ENCODE peak calls at places on chromosomes 2 and 18, in eight cellular contexts. V is GM12865, Y is lung, P is GM06990, W is GM13976, M is endodermal cell, S is fibroblast of lung, T is BJ. K is an unnamed sample.

GRCh38 chr2:179107737-179108136 is 57.8 kb upstream of the CCDC141 start:
- DNase-seq in T (no peak), V (peak), W (no peak), Y (no peak), M (no peak), S (peak), P (no peak), K (no peak)

GRCh38 chr2:85784474-85784986 is 30.7 kb downstream of the ATOH8 start:
- DNase-seq in W (no peak), Y (no peak), T (no peak), S (no peak), V (no peak), M (no peak), P (no peak), K (no peak)

GRCh38 chr2:97730245-97730644 is 16.9 kb downstream of the ZAP70 start:
- DNase-seq in T (no peak), S (peak), V (no peak), M (no peak), W (no peak), Y (no peak), P (no peak), K (no peak)

GRCh38 chr18:12246849-12247808 is 7.0 kb upstream of the CIDEA start:
- DNase-seq in M (peak), Y (no peak), S (peak), W (no peak), P (no peak), V (peak), T (no peak), K (no peak)

GRCh38 chr2:72182547-72183460 is 35.1 kb upstream of the CYP26B1 start:
- DNase-seq in T (no peak), W (no peak), M (no peak), P (no peak), S (no peak), Y (no peak), V (no peak), K (no peak)

GRCh38 chr2:57981369-57981768 is 65.2 kb upstream of the VRK2 start:
- DNase-seq in P (no peak), S (peak), Y (no peak), T (peak), V (no peak), W (no peak), M (no peak), K (no peak)

GRCh38 chr2:189426886-189427285 is 14.4 kb upstream of the WDR75 start:
- DNase-seq in T (no peak), Y (no peak), P (no peak), W (no peak), S (no peak), M (no peak), V (no peak), K (no peak)

GRCh38 chr2:40470817-40471809 is 19.2 kb upstream of the SLC8A1 start:
- DNase-seq in S (no peak), Y (no peak), M (no peak), T (no peak), P (no peak), V (no peak), W (no peak), K (no peak)

GRCh38 chr2:86300496-86300895 is 36.9 kb downstream of the REEP1 start:
- DNase-seq in Y (no peak), P (no peak), M (no peak), W (no peak), T (no peak), V (no peak), S (no peak), K (no peak)

GRCh38 chr2:215504547-215504946 is 68.7 kb upstream of the FN1 start:
- DNase-seq in V (no peak), T (no peak), S (no peak), M (no peak), P (no peak), Y (no peak), W (no peak), K (no peak)

GRCh38 chr18:58005885-58006523 is 38.0 kb upstream of the NEDD4L start:
- DNase-seq in W (no peak), P (no peak), V (no peak), T (no peak), S (peak), M (no peak), Y (no peak), K (no peak)

GRCh38 chr2:100527420-100528015 is 35.3 kb upstream of the PDCL3 start:
- DNase-seq in S (no peak), T (no peak), P (no peak), Y (no peak), W (no peak), M (no peak), V (no peak), K (no peak)

GRCh38 chr2:215619022-215619958 is 183.4 kb upstream of the FN1 start:
- DNase-seq in W (no peak), M (peak), V (peak), S (peak), Y (no peak), P (no peak), T (no peak), K (no peak)

GRCh38 chr2:53970095-53970897 is 497 bp downstream of the PSME4 start:
- DNase-seq in Y (peak), V (peak), P (peak), W (peak), M (peak), S (peak), T (no peak), K (no peak)

GRCh38 chr2:145110668-145111067 is 590.7 kb upstream of the ZEB2 start:
- DNase-seq in M (no peak), Y (no peak), P (no peak), V (no peak), W (no peak), T (no peak), S (peak), K (no peak)

GRCh38 chr2:38274286-38275276 is 102.5 kb downstream of the ATL2 start:
- DNase-seq in T (peak), W (peak), V (peak), P (peak), Y (peak), S (peak), M (no peak), K (peak)

GRCh38 chr2:136932700-136933099 is 167.4 kb downstream of the THSD7B start:
- DNase-seq in M (peak), T (no peak), Y (no peak), S (no peak), P (no peak), W (no peak), V (peak), K (no peak)

GRCh38 chr2:100052645-100053044 is 89.7 kb downstream of the AFF3 start:
- DNase-seq in W (no peak), T (no peak), V (no peak), M (no peak), Y (peak), P (no peak), S (no peak), K (no peak)

GRCh38 chr2:1137992-1138391 is 187.3 kb downstream of the SNTG2 start:
- DNase-seq in Y (no peak), P (no peak), V (no peak), M (no peak), S (no peak), W (no peak), T (no peak), K (no peak)

GRCh38 chr2:1136807-1137663 is 186.4 kb downstream of the SNTG2 start:
- DNase-seq in P (no peak), W (no peak), M (no peak), T (no peak), Y (no peak), V (no peak), S (no peak), K (no peak)

GRCh38 chr2:1132328-1132964 is 181.8 kb downstream of the SNTG2 start:
- DNase-seq in P (no peak), Y (no peak), M (no peak), V (no peak), W (no peak), S (no peak), T (no peak), K (no peak)

GRCh38 chr2:1134629-1135028 is 184.0 kb downstream of the SNTG2 start:
- DNase-seq in T (no peak), W (no peak), V (no peak), S (no peak), M (no peak), Y (no peak), P (no peak), K (no peak)

GRCh38 chr2:1136071-1136470 is 185.4 kb downstream of the SNTG2 start:
- DNase-seq in W (no peak), M (peak), Y (no peak), V (no peak), S (peak), T (no peak), P (no peak), K (no peak)
- TF ChIP-seq CTCF in W (no peak), M (peak), Y (no peak), V (no peak), S (no peak), T (peak), P (no peak), K (peak)

DNA sequence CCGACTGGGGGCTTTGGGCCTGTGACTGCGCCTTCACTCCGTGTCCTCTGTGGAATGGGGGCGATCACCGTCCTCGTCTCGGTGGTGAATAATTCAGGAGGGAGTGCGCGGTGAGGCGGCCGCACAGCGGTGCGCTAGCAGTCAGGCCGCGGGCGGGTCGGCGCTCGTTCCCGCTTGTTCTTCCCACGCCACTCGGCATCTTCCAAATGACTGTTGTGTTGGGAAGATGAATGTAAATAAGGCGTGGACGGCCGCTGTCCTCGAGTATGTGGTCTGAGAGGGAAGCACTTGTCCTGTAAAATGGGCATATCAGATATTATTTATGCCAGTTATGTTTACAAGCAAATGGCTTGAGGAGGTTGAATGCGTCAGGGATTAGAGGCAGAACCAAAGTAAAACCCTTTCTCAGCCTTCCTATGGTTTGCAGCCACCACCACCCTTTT is 607 bp upstream of the VPS4B start:
- DNase-seq in V (no peak), Y (no peak), P (no peak), T (no peak), M (no peak), W (no peak), S (no peak), K (no peak)
- TF ChIP-seq CTCF in V (peak), Y (no peak), P (no peak), T (peak), M (peak), W (no peak), S (no peak), K (no peak)

GRCh38 chr2:209936106-209936663 is 66.3 kb upstream of the RPE start:
- DNase-seq in Y (no peak), W (no peak), S (peak), M (no peak), T (no peak), V (no peak), P (no peak), K (no peak)
- TF ChIP-seq CTCF in Y (no peak), W (no peak), S (peak), M (peak), T (no peak), V (no peak), P (no peak), K (no peak)

GRCh38 chr2:19474128-19474527 is 115.7 kb upstream of the OSR1 start:
- DNase-seq in T (peak), M (no peak), V (peak), S (peak), P (peak), W (peak), Y (no peak), K (no peak)
- TF ChIP-seq CTCF in T (no peak), M (no peak), V (no peak), S (no peak), P (no peak), W (no peak), Y (no peak), K (no peak)

DNA sequence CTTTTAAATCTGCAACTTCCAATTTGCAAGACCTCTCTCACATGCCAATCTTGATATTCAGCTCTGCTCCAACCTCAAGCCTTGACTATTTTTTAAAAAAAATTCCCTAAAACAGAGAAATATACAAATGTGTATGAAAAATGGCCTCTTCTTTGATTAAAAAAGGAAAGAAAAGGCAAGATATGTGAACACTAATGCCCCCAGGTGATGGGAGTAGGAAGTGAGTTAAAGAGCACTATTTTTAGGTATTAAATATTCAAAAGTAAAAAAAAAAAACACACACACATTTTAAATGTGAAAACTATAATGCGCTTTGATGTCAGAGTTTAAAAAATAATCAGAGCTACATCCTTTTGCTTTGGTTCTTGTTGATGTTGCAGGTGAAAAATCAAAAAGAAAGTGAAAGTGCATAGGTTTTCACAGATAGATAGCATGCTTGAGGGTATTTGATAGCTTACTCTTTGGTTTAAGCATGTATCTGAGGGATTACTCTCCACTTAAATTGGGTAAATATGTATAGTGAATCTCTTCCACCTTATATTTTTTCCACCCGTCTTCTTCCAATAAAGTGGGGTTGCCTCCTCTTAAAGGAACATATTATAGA is 406.0 kb upstream of the POU3F3 start:
- DNase-seq in V (no peak), P (no peak), S (no peak), W (no peak), Y (no peak), M (no peak), T (no peak), K (no peak)
- TF ChIP-seq CTCF in V (no peak), P (peak), S (no peak), W (no peak), Y (no peak), M (peak), T (no peak), K (peak)

DNA sequence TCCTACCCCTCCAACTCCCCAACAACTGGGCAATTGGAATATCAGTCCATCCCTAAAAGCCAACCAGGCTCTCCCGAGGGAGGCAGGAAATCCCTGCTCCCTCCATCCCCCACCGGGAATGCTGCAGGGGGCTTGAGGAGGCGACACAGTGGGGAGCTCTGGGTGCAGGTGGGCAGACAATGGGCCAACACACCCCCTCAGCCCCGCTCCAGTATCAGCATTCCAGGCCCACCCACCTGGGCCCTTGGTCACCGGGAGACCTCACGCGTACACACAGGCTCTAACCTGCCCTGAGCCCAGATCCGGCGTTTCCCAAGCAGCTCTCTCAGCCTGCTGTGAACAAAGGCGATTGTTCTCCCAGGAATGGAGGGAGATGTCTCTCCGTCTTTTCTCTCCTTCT is 37.6 kb upstream of the FZD7 start:
- DNase-seq in Y (no peak), M (peak), W (no peak), T (no peak), V (no peak), P (no peak), S (no peak), K (no peak)
- TF ChIP-seq CTCF in Y (no peak), M (no peak), W (no peak), T (no peak), V (no peak), P (no peak), S (no peak), K (no peak)

DNA sequence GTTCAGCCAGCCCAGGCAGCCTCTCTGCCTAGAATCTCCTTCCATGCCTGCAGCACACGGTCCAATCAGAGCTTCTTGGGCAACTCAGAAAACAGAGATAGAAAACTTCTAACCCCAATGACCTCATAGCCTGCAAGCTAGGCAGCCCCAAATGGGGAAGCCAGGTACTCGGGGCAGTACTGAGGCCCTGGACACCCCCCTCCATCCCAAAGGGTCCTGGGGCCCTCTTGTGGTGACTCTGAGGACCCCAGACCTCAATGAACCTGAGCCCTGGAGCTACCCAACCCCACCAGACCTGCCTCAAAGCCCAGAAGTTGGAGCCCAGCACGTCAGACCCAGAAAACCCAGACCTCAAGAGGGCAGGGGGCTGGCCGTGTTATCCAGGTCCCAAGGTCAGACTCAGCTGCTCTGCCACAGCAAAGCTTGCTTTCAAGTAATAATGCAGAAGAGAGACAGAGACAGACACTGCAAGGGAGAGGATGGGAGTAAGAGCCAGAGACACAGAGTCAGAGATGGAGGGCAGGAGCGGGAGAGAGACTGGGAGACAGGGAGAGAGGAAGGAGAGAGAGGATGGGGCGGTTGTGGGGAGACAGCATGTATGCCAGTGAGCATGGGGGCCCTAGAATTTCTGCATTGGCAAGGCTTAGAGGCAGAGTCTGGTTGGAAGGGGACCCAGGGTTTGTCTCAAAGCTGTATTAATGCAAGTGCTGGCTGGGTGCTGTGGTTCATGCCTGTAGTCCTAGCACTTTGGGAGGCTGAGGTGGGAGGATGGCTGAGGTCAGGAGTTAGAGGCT is 28.2 kb downstream of the SERTAD2 start:
- DNase-seq in M (peak), V (peak), Y (no peak), S (no peak), P (no peak), W (no peak), T (no peak), K (no peak)
- TF ChIP-seq CTCF in M (peak), V (peak), Y (no peak), S (no peak), P (peak), W (no peak), T (no peak), K (no peak)

K was measured in D721Med.